ENCODE peak calls at places on chromosome 2, in four cellular contexts. V, Q, O and Z are unnamed samples.

GRCh38 chr2:211722928-211723327 is 815.7 kb downstream of the ERBB4 start:
- DNase-seq in V (no peak), Q (no peak), O (no peak), Z (no peak)

GRCh38 chr2:15302154-15302553 is 259.0 kb downstream of the NBAS start:
- DNase-seq in V (no peak), Q (peak; percentile 57), O (peak; percentile 61), Z (no peak)

GRCh38 chr2:118153433-118153832 is 65.2 kb downstream of the INSIG2 start:
- DNase-seq in V (no peak), Q (no peak), O (no peak), Z (no peak)

GRCh38 chr2:125543968-125544514 is 1111.9 kb upstream of the GYPC start:
- DNase-seq in V (no peak), Q (no peak), O (no peak), Z (no peak)

GRCh38 chr2:120435671-120436459 is 89.9 kb downstream of the INHBB start:
- DNase-seq in V (no peak), Q (no peak), O (no peak), Z (no peak)

GRCh38 chr2:60046529-60046928 is 506.9 kb downstream of the BCL11A start:
- DNase-seq in V (no peak), Q (no peak), O (no peak), Z (no peak)

GRCh38 chr2:189574793-189575475 is 5.7 kb downstream of the SLC40A1 start:
- DNase-seq in V (no peak), Q (no peak), O (no peak), Z (no peak)

GRCh38 chr2:239579081-239579480 is 178.3 kb upstream of the HDAC4 start:
- DNase-seq in V (no peak), Q (no peak), O (no peak), Z (no peak)

GRCh38 chr2:62654423-62654791 is 51.1 kb upstream of the EHBP1 start:
- DNase-seq in V (no peak), Q (peak; percentile 73), O (peak; percentile 9), Z (no peak)

GRCh38 chr2:223989206-223989859 is 32.1 kb downstream of the MRPL44 start:
- DNase-seq in V (no peak), Q (no peak), O (no peak), Z (no peak)

GRCh38 chr2:112831380-112831930 is 5.1 kb downstream of the IL1B start:
- DNase-seq in V (no peak), Q (no peak), O (no peak), Z (no peak)